ENCODE peak calls at places on chromosome 3, in nine cellular contexts. H, E, T, G, J, M, K, R and V are unnamed samples.

GRCh38 chr3:150757364-150757763 is 5.6 kb downstream of the SIAH2 start:
- DNase-seq in G (no peak), J (no peak), H (no peak), M (no peak), T (no peak), E (no peak), R (no peak), K (no peak), V (no peak)

GRCh38 chr3:184635774-184636173 is 74.2 kb downstream of the EPHB3 start:
- DNase-seq in E (peak; percentile 26), K (no peak), T (no peak), J (no peak), R (no peak), M (no peak), G (no peak), H (no peak), V (no peak)

GRCh38 chr3:15755181-15755580 is 42.6 kb downstream of the ANKRD28 start:
- DNase-seq in H (peak; percentile 25), G (no peak), J (no peak), K (no peak), M (no peak), R (no peak), E (no peak), T (no peak), V (no peak)

GRCh38 chr3:9736831-9737230 is 5.3 kb downstream of the BRPF1 start:
- DNase-seq in K (no peak), T (no peak), M (no peak), E (no peak), J (no peak), G (no peak), R (no peak), H (peak; percentile 23), V (no peak)

GRCh38 chr3:88988906-88989305 is 118.5 kb upstream of the EPHA3 start:
- DNase-seq in M (no peak), T (no peak), K (no peak), E (no peak), H (no peak), G (no peak), R (no peak), J (peak; percentile 16), V (no peak)

GRCh38 chr3:173502983-173503568 is 105.5 kb downstream of the NLGN1 start:
- DNase-seq in J (peak; percentile 20), E (no peak), R (no peak), G (no peak), K (peak; percentile 37), H (peak; percentile 65), M (no peak), T (no peak), V (no peak)

GRCh38 chr3:113695426-113695817 is 1.0 kb downstream of the USF3 start:
- DNase-seq in G (no peak), R (no peak), E (no peak), H (no peak), M (no peak), K (no peak), T (no peak), J (no peak), V (no peak)

GRCh38 chr3:138241061-138241460 is 54.0 kb downstream of the ARMC8 start:
- DNase-seq in T (no peak), M (no peak), H (peak; percentile 29), J (no peak), R (no peak), E (no peak), K (peak; percentile 10), G (no peak), V (no peak)

GRCh38 chr3:134004841-134005240 is 24.9 kb downstream of the SLCO2A1 start:
- DNase-seq in J (no peak), H (no peak), E (no peak), K (no peak), G (no peak), R (no peak), T (no peak), M (no peak), V (no peak)

DNA sequence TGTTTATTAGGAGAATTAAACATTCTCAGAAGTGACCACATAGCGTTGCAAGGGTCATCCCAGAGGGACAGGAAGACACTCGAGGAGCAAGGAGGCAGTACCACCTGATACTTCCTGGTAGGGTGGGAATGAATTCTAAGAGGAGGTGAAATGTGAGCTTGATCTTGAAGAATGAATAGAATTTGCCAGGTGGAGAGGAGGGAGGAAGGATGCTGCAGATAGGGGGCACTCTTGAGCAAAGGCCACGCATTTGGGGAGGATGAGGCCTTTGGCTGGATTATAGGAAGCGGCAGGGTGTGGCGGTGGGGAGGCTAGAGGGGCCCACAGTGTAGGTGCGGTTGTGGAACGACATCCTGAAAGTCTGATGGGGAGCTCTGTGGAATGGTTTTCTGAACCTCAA is 33.5 kb downstream of the CHCHD6 start:
- DNase-seq in K (no peak), M (no peak), T (no peak), G (no peak), R (no peak), J (no peak), H (no peak), E (no peak), V (no peak)
- TF ChIP-seq CTCF in K (peak; percentile 16), M (peak; percentile 40), T (peak; percentile 23), G (no peak), R (no peak), J (no peak), H (peak; percentile 21), E (peak; percentile 34), V (no peak)

GRCh38 chr3:109275702-109276293 is 40.5 kb downstream of the DPPA2 start:
- DNase-seq in K (peak; percentile 1), E (peak; percentile 30), H (peak; percentile 30), R (peak; percentile 14), G (no peak), J (peak; percentile 58), M (peak; percentile 53), T (no peak), V (no peak)
- TF ChIP-seq CTCF in K (peak; percentile 64), E (peak; percentile 61), H (peak; percentile 56), R (peak; percentile 42), G (peak; percentile 19), J (peak; percentile 70), M (peak; percentile 61), T (peak; percentile 17), V (peak; percentile 17)

GRCh38 chr3:70823622-70824021 is 511.2 kb upstream of the MDFIC2 start:
- DNase-seq in H (no peak), T (no peak), R (no peak), J (no peak), G (no peak), M (no peak), E (no peak), K (no peak), V (no peak)
- TF ChIP-seq CTCF in H (no peak), T (no peak), R (no peak), J (no peak), G (no peak), M (no peak), E (no peak), K (no peak), V (no peak)

DNA sequence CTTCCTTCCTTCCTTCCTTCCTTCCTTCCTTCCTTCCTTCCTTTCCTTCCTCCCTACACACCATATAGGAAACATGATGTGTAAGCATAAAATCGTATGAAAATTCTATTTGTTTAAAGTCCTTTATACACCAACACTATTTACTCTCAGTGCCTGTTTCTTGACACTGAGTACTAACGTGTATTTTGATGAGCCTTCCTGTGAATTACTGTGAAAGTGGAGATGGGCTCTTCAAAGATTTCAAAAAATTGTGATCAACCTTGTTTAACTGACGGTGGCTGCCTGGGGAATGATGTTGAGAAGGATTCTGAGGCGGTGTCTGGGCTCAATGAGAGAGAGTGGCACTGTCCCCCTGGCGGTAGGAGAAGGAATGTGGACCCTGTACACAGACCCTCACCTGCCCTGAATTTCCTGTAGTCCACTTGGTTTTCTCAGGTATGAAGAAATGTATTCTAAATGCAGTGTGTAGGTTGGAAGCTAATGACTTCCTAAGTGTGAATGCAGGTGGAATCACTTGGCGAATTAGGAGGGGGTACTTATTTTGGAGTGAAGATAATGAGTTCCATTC is 237.9 kb downstream of the GAP43 start:
- DNase-seq in J (no peak), K (no peak), M (no peak), G (no peak), H (no peak), E (no peak), T (no peak), R (no peak), V (no peak)
- TF ChIP-seq CTCF in J (no peak), K (no peak), M (peak; percentile 24), G (no peak), H (no peak), E (no peak), T (no peak), R (no peak), V (no peak)

DNA sequence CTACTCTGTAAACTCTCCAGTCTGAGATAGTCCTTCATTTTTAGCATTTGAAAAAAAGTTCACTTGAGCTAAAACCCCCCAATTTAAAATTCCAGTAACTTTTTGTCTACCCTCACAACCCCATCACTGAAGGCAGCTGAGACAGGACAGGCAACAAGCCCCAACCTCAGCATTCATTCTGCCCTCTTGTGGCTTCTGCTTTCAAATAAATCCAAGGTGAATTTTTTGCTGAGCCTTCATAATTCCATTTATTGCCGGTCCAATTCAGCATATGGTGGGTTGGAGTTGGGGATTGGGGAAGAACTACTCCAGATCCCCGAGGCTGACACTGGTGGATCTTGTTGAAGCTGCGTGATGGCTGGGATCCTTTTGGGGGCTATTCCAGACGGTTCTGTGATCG is 88.4 kb upstream of the THRB start:
- DNase-seq in K (no peak), J (peak; percentile 35), H (peak; percentile 52), M (no peak), E (no peak), R (no peak), T (no peak), G (no peak), V (no peak)
- TF ChIP-seq CTCF in K (peak; percentile 34), J (peak; percentile 21), H (peak; percentile 46), M (no peak), E (no peak), R (peak; percentile 24), T (no peak), G (no peak), V (no peak)

DNA sequence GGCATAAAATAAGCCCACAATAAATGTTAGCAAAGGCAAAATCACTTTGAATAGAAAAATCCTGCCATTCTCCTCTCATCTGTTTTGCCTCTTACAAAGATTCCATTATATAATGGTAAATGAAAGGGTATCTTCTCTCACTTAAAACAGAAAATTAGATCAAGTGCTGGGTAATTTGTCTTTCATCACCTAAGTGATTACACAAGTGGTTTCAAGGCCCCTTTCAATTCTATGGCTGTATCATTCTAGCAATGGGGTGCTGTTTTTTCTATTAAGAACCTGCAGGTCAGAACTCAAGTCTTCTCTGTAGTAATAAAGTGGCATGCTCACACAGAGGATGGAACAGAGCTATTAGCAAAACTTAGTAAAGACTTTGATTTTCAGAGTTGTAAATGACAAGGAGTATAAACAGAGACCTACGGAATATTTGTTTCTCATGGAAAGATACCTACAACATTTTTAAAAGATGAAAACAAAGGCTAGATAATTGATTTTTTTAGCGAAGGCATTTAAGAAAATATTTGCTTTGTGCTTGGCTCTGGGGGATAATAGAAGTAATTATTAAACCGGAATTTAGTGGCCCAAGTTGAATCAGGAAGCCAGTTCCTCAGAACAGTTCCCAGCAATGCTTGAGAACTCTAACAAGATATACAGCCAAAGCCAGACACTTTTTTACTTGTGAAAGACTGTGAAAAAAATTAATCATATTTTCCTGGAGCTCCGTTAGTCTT is 137.4 kb downstream of the CMSS1 start:
- DNase-seq in T (no peak), R (no peak), E (no peak), M (no peak), J (no peak), G (no peak), K (no peak), H (no peak), V (no peak)
- TF ChIP-seq CTCF in T (no peak), R (no peak), E (no peak), M (no peak), J (no peak), G (no peak), K (no peak), H (no peak), V (no peak)